ENCODE peak calls at places on chromosomes 7 and 10, in seven cellular contexts. One of them, this sample, is unnamed.

GRCh38 chr7:138752568-138753518 is 45.0 kb upstream of the TMEM213 start:
- DNase-seq in neural crest cell: no peak
- DNase-seq in nephron progenitor cell: no peak
- DNase-seq in heart left ventricle: peak; percentile 70
- DNase-seq in GM12864: peak; percentile 13
- DNase-seq in astrocyte: peak; percentile 16
- DNase-seq in AG09319: no peak
- DNase-seq in this sample: no peak

GRCh38 chr10:95183451-95184230 is 10.4 kb upstream of the ACSM6 start:
- DNase-seq in neural crest cell: peak; percentile 91
- DNase-seq in nephron progenitor cell: peak; percentile 96
- DNase-seq in heart left ventricle: peak; percentile 93
- DNase-seq in GM12864: peak; percentile 50
- DNase-seq in astrocyte: peak; percentile 57
- DNase-seq in AG09319: peak; percentile 51
- DNase-seq in this sample: peak; percentile 95

GRCh38 chr7:54542920-54543539 is 855 bp downstream of the VSTM2A start:
- DNase-seq in neural crest cell: peak; percentile 18
- DNase-seq in nephron progenitor cell: peak; percentile 44
- DNase-seq in heart left ventricle: no peak
- DNase-seq in GM12864: no peak
- DNase-seq in astrocyte: peak; percentile 23
- DNase-seq in AG09319: no peak
- DNase-seq in this sample: peak; percentile 28

GRCh38 chr7:69002416-69002815 is 595.9 kb upstream of the AUTS2 start:
- DNase-seq in neural crest cell: no peak
- DNase-seq in nephron progenitor cell: no peak
- DNase-seq in heart left ventricle: no peak
- DNase-seq in GM12864: no peak
- DNase-seq in astrocyte: peak; percentile 96
- DNase-seq in AG09319: no peak
- DNase-seq in this sample: no peak

GRCh38 chr10:132660385-132660784 is 122.8 kb downstream of the INPP5A start:
- DNase-seq in neural crest cell: no peak
- DNase-seq in nephron progenitor cell: no peak
- DNase-seq in heart left ventricle: no peak
- DNase-seq in GM12864: no peak
- DNase-seq in astrocyte: no peak
- DNase-seq in AG09319: no peak
- DNase-seq in this sample: no peak

GRCh38 chr7:70712942-70713341 is 419.0 kb upstream of the GALNT17 start:
- DNase-seq in neural crest cell: no peak
- DNase-seq in nephron progenitor cell: no peak
- DNase-seq in heart left ventricle: no peak
- DNase-seq in GM12864: no peak
- DNase-seq in astrocyte: no peak
- DNase-seq in AG09319: no peak
- DNase-seq in this sample: no peak

GRCh38 chr10:34405611-34406462 is 409.3 kb downstream of the PARD3 start:
- DNase-seq in neural crest cell: no peak
- DNase-seq in nephron progenitor cell: no peak
- DNase-seq in heart left ventricle: no peak
- DNase-seq in GM12864: no peak
- DNase-seq in astrocyte: peak; percentile 48
- DNase-seq in AG09319: no peak
- DNase-seq in this sample: no peak

GRCh38 chr10:104816501-104816900 is 175.4 kb downstream of the SORCS3 start:
- DNase-seq in neural crest cell: no peak
- DNase-seq in nephron progenitor cell: no peak
- DNase-seq in heart left ventricle: no peak
- DNase-seq in GM12864: no peak
- DNase-seq in astrocyte: no peak
- DNase-seq in AG09319: no peak
- DNase-seq in this sample: no peak

DNA sequence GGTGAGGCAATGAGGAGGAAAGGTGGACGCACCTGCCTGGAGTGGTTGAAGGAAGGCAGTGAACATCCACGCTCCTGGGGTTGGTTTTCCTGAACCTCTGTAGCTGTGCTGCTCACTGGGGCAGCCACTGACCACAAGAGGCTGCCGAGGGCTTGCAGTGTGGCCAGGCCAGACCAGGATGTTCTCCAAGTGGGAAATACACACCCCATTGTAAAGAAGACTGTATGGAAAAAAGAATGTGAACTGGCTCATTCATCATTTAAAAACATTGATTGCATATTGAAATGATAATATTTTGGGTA is 107.6 kb downstream of the SNX10 start:
- DNase-seq in neural crest cell: peak; percentile 24
- DNase-seq in nephron progenitor cell: peak; percentile 41
- DNase-seq in heart left ventricle: peak; percentile 57
- DNase-seq in GM12864: no peak
- DNase-seq in astrocyte: no peak
- DNase-seq in AG09319: no peak
- DNase-seq in this sample: no peak
- TF ChIP-seq CTCF in neural crest cell: peak; percentile 40
- TF ChIP-seq CTCF in nephron progenitor cell: peak; percentile 18
- TF ChIP-seq CTCF in heart left ventricle: no peak
- TF ChIP-seq CTCF in GM12864: no peak
- TF ChIP-seq CTCF in astrocyte: no peak
- TF ChIP-seq CTCF in AG09319: no peak
- TF ChIP-seq CTCF in this sample: no peak

GRCh38 chr7:74657692-74658170 is at the start of gene GTF2I:
- DNase-seq in neural crest cell: no peak
- DNase-seq in nephron progenitor cell: peak; percentile 69
- DNase-seq in heart left ventricle: peak; percentile 80
- DNase-seq in GM12864: no peak
- DNase-seq in astrocyte: no peak
- DNase-seq in AG09319: no peak
- DNase-seq in this sample: no peak

GRCh38 chr7:74656421-74656910 is 1.1 kb upstream of the GTF2I start:
- DNase-seq in neural crest cell: peak; percentile 45
- DNase-seq in nephron progenitor cell: peak; percentile 47
- DNase-seq in heart left ventricle: peak; percentile 79
- DNase-seq in GM12864: no peak
- DNase-seq in astrocyte: peak; percentile 26
- DNase-seq in AG09319: no peak
- DNase-seq in this sample: peak; percentile 27

GRCh38 chr7:74658171-74659004 is 870 bp downstream of the GTF2I start:
- DNase-seq in neural crest cell: peak; percentile 90
- DNase-seq in nephron progenitor cell: peak; percentile 98
- DNase-seq in heart left ventricle: peak; percentile 95
- DNase-seq in GM12864: no peak
- DNase-seq in astrocyte: peak; percentile 83
- DNase-seq in AG09319: peak; percentile 83
- DNase-seq in this sample: peak; percentile 97

GRCh38 chr7:74655785-74656420 is 1.6 kb upstream of the GTF2I start:
- DNase-seq in neural crest cell: no peak
- DNase-seq in nephron progenitor cell: no peak
- DNase-seq in heart left ventricle: no peak
- DNase-seq in GM12864: no peak
- DNase-seq in astrocyte: no peak
- DNase-seq in AG09319: no peak
- DNase-seq in this sample: no peak

GRCh38 chr7:74656911-74657691 is 417 bp upstream of the GTF2I start:
- DNase-seq in neural crest cell: peak; percentile 99
- DNase-seq in nephron progenitor cell: peak; percentile 99
- DNase-seq in heart left ventricle: peak; percentile 100
- DNase-seq in GM12864: peak; percentile 90
- DNase-seq in astrocyte: peak; percentile 82
- DNase-seq in AG09319: peak; percentile 92
- DNase-seq in this sample: peak; percentile 93
- TF ChIP-seq CTCF in neural crest cell: peak; percentile 11
- TF ChIP-seq CTCF in nephron progenitor cell: no peak
- TF ChIP-seq CTCF in heart left ventricle: peak; percentile 35
- TF ChIP-seq CTCF in GM12864: no peak
- TF ChIP-seq CTCF in astrocyte: no peak
- TF ChIP-seq CTCF in AG09319: peak; percentile 14
- TF ChIP-seq CTCF in this sample: no peak

GRCh38 chr7:115694424-115694823 is 336.1 kb downstream of the TFEC start:
- DNase-seq in neural crest cell: no peak
- DNase-seq in nephron progenitor cell: no peak
- DNase-seq in heart left ventricle: no peak
- DNase-seq in GM12864: no peak
- DNase-seq in astrocyte: no peak
- DNase-seq in AG09319: no peak
- DNase-seq in this sample: no peak

GRCh38 chr7:115693779-115694178 is 336.8 kb downstream of the TFEC start:
- DNase-seq in neural crest cell: no peak
- DNase-seq in nephron progenitor cell: no peak
- DNase-seq in heart left ventricle: no peak
- DNase-seq in GM12864: no peak
- DNase-seq in astrocyte: no peak
- DNase-seq in AG09319: no peak
- DNase-seq in this sample: no peak

DNA sequence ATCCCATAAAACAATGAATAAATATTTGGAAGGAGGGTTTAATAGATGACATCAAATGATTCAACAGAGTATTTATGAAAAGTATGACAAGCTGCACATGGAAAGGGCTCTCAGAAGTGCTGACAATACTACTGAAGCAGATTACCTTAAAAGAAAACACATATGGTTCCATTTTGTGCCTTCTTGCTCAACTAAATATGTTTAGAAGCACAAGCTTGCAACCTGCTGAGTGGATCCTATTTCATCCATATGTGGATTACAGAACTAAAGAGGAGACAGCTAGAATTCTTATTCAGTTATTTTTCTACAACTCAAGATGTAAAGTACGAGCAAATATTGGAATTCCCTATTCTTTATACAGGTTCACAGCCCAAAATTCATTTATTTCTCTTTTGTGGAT is 340.6 kb downstream of the TFEC start:
- DNase-seq in neural crest cell: no peak
- DNase-seq in nephron progenitor cell: no peak
- DNase-seq in heart left ventricle: no peak
- DNase-seq in GM12864: no peak
- DNase-seq in astrocyte: no peak
- DNase-seq in AG09319: peak; percentile 41
- DNase-seq in this sample: no peak
- TF ChIP-seq CTCF in neural crest cell: no peak
- TF ChIP-seq CTCF in nephron progenitor cell: no peak
- TF ChIP-seq CTCF in heart left ventricle: no peak
- TF ChIP-seq CTCF in GM12864: no peak
- TF ChIP-seq CTCF in astrocyte: no peak
- TF ChIP-seq CTCF in AG09319: no peak
- TF ChIP-seq CTCF in this sample: no peak

DNA sequence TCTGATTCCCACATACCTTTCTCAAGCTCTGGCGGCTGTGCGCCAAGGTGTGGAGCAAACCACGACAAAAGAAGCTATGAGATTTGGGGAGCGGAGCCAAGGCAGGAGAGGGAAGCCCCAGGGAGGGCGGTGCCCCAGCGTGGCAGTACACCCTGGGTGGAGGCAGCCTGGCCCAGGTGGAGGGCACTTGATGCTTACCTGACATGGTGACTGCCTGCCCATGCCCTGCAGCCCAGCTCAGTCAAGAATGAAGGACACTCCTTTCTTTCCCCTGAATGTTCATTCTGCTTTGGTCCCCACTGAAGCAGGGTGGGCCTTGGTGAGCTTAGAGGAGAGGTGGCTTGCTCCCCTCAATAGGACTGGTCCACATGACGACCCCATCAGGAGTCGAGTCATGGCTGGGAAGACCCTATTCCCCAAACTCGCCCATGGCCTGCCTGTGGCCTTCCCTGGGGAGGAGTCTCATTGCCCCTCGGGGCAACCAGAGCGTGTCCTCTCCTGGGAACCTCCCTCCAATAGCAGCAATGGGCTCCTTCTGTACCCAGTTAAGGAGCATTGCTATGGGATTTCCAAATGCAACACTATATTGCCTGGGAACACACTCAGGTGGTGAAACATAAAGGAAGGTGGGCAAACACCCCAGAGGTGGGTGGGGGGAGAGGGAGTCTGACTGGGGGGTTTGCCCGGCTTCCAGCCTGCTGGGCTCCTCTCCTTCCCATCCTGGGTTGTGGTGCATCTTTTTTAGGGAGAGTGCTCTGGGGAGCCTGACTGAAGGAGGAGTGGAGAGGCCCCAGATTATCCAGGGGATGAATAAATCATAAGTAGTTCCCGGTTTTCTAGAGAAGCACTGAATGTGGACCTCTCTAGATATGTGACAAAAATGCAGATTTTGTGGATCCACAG is 22.7 kb downstream of the RAMP3 start:
- DNase-seq in neural crest cell: no peak
- DNase-seq in nephron progenitor cell: no peak
- DNase-seq in heart left ventricle: no peak
- DNase-seq in GM12864: no peak
- DNase-seq in astrocyte: no peak
- DNase-seq in AG09319: no peak
- DNase-seq in this sample: no peak
- TF ChIP-seq CTCF in neural crest cell: no peak
- TF ChIP-seq CTCF in nephron progenitor cell: no peak
- TF ChIP-seq CTCF in heart left ventricle: no peak
- TF ChIP-seq CTCF in GM12864: no peak
- TF ChIP-seq CTCF in astrocyte: no peak
- TF ChIP-seq CTCF in AG09319: no peak
- TF ChIP-seq CTCF in this sample: no peak

DNA sequence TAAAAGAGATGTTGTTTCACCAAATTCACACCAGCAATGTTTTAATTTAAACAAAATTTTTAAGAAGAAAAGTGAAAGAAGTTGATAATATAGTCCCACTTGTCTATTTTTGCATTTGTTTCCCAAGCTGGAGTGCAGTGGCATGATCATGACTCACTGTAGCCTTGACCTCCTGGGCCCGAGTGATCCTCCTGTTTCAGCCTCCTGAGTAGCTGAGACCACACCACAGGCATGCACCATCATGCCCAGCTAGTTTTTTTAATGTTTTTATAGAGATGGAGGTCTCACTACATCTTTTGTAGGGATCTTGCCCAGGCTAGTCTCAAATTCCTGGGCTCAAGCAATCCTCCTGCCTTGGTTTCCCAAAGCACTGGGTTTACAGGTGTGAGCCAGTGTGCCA is 14.1 kb upstream of the NDUFA5 start:
- DNase-seq in neural crest cell: no peak
- DNase-seq in nephron progenitor cell: no peak
- DNase-seq in heart left ventricle: no peak
- DNase-seq in GM12864: no peak
- DNase-seq in astrocyte: peak; percentile 7
- DNase-seq in AG09319: no peak
- DNase-seq in this sample: no peak
- TF ChIP-seq CTCF in neural crest cell: no peak
- TF ChIP-seq CTCF in nephron progenitor cell: no peak
- TF ChIP-seq CTCF in heart left ventricle: no peak
- TF ChIP-seq CTCF in GM12864: no peak
- TF ChIP-seq CTCF in astrocyte: no peak
- TF ChIP-seq CTCF in AG09319: no peak
- TF ChIP-seq CTCF in this sample: no peak

DNA sequence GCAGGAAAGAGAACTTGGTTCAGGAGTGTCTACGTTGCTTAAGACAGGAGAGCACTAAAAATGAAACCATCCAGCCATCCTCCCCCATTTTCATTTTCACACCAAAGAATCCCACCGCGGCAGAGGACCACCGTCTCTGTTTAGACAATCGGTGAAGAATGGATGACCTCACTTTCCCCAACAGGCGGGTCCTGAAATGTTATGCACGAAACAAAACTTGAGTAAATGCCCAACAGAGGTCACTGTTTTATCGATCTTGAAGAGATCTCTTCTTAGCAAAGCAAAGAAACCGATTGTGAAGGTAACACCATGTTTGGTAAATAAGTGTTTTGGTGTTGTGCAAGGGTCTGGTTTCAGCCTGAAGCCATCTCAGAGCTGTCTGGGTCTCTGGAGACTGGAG is 1.4 kb upstream of the IL6 start:
- DNase-seq in neural crest cell: no peak
- DNase-seq in nephron progenitor cell: no peak
- DNase-seq in heart left ventricle: no peak
- DNase-seq in GM12864: peak; percentile 36
- DNase-seq in astrocyte: no peak
- DNase-seq in AG09319: no peak
- DNase-seq in this sample: peak; percentile 43
- TF ChIP-seq CTCF in neural crest cell: no peak
- TF ChIP-seq CTCF in nephron progenitor cell: no peak
- TF ChIP-seq CTCF in heart left ventricle: no peak
- TF ChIP-seq CTCF in GM12864: peak; percentile 25
- TF ChIP-seq CTCF in astrocyte: no peak
- TF ChIP-seq CTCF in AG09319: no peak
- TF ChIP-seq CTCF in this sample: peak; percentile 42